ENCODE peak calls at places on chromosomes 4 and X, in seven cellular contexts. V is transverse colon, N is HCT116, D is right lobe of liver, S is MM.1S, L is hepatocyte, X is mesenchymal stem cell. Y is an unnamed sample.

GRCh38 chr4:108683479-108683878 is 33.1 kb downstream of the OSTC start:
- DNase-seq in D (no peak), L (peak; percentile 21), N (peak; percentile 15), S (peak; percentile 53), V (no peak), X (peak; percentile 50), Y (no peak)

GRCh38 chr4:15753786-15754185 is 24.3 kb upstream of the CD38 start:
- DNase-seq in V (no peak), D (peak; percentile 66), N (no peak), L (no peak), S (no peak), X (peak; percentile 42), Y (peak; percentile 87)

GRCh38 chr4:5925419-5926187 is 32.7 kb upstream of the CRMP1 start:
- DNase-seq in S (no peak), V (no peak), D (no peak), L (no peak), N (no peak), X (no peak), Y (no peak)

GRCh38 chrX:30800901-30801300 is 88.2 kb downstream of the TAB3 start:
- DNase-seq in N (no peak), X (no peak), D (no peak), V (no peak), S (no peak), L (no peak), Y (no peak)

GRCh38 chr4:10100734-10101216 is 15.8 kb downstream of the WDR1 start:
- DNase-seq in D (no peak), X (no peak), L (no peak), S (no peak), V (peak; percentile 42), N (no peak), Y (no peak)

GRCh38 chr4:30720656-30721352 is 635 bp downstream of the PCDH7 start:
- DNase-seq in S (no peak), N (no peak), X (peak; percentile 79), D (no peak), L (peak; percentile 52), V (peak; percentile 12), Y (peak; percentile 68)

GRCh38 chr4:123786955-123787354 is 390.4 kb downstream of the SPRY1 start:
- DNase-seq in X (peak; percentile 82), S (no peak), N (no peak), L (peak; percentile 10), D (no peak), V (peak; percentile 14), Y (peak; percentile 35)

GRCh38 chr4:134089885-134090284 is 111.7 kb downstream of the PABPC4L start:
- DNase-seq in N (no peak), D (no peak), X (no peak), S (no peak), L (peak; percentile 5), V (no peak), Y (no peak)

GRCh38 chrX:120144178-120144844 is 14.1 kb upstream of the RHOXF2 start:
- DNase-seq in X (peak; percentile 3), S (no peak), V (no peak), D (peak; percentile 68), L (no peak), N (no peak), Y (no peak)

GRCh38 chr4:24273148-24273547 is 311.2 kb downstream of the DHX15 start:
- DNase-seq in L (no peak), X (no peak), V (no peak), N (no peak), D (no peak), S (no peak), Y (no peak)

GRCh38 chrX:42992199-42992943 is 214.4 kb upstream of the PPP1R2C start:
- DNase-seq in S (no peak), V (no peak), D (no peak), X (peak; percentile 39), N (no peak), L (no peak), Y (no peak)

GRCh38 chr4:52036875-52037274 is 1.2 kb downstream of the SGCB start:
- DNase-seq in S (no peak), L (no peak), N (no peak), V (no peak), X (no peak), D (no peak), Y (no peak)

GRCh38 chr4:158033416-158033863 is 139.4 kb downstream of the GASK1B start:
- DNase-seq in S (no peak), L (peak; percentile 47), D (no peak), N (no peak), X (peak; percentile 67), V (no peak), Y (no peak)

GRCh38 chr4:114302472-114302871 is 296.1 kb upstream of the UGT8 start:
- DNase-seq in X (no peak), N (no peak), S (peak; percentile 74), D (no peak), L (no peak), V (no peak), Y (no peak)

GRCh38 chr4:70844180-70844579 is 4.5 kb upstream of the GRSF1 start:
- DNase-seq in S (no peak), L (no peak), N (no peak), X (no peak), V (no peak), D (no peak), Y (no peak)

GRCh38 chr4:104574371-104574770 is 79.7 kb upstream of the CXXC4 start:
- DNase-seq in D (no peak), L (no peak), X (no peak), S (no peak), N (no peak), V (no peak), Y (no peak)

GRCh38 chrX:48071064-48071985 is at the start of gene ZNF630:
- DNase-seq in L (peak; percentile 82), N (no peak), V (peak; percentile 85), S (peak; percentile 78), D (peak; percentile 82), X (peak; percentile 41), Y (peak; percentile 76)

GRCh38 chr4:54395013-54395527 is 166.0 kb downstream of the PDGFRA start:
- DNase-seq in X (no peak), L (no peak), D (no peak), V (no peak), S (no peak), N (no peak), Y (no peak)

GRCh38 chrX:148929686-148930085 is 429.3 kb downstream of the AFF2 start:
- DNase-seq in N (no peak), D (no peak), S (no peak), L (no peak), X (peak; percentile 2), V (no peak), Y (no peak)

GRCh38 chr4:98516441-98517323 is 141.7 kb downstream of the TSPAN5 start:
- DNase-seq in V (no peak), D (no peak), L (no peak), X (peak; percentile 55), N (no peak), S (no peak), Y (no peak)

GRCh38 chrX:1486177-1486576 is 33.5 kb upstream of the ASMTL start:
- DNase-seq in N (no peak), S (no peak), D (peak; percentile 14), X (no peak), L (no peak), V (no peak), Y (no peak)

DNA sequence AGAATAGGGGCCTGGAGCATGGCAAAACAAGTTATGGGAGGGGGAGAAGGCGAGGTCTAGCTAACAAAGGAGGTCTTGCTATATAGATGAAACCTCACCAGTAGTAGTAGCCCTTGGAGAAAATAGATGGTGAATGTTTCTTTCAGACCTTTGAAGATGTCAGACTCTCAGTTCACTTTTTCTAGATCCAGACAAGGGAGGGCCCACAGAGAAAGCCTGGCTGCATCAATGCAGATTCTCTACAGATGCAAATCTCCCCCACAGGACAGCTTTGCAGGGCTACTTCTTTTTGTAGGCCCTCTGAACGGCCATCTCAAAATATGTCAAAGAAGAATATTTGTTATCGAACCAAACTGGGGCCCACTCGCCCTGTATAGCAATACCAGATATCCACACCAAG is 159.7 kb downstream of the ANK2 start:
- DNase-seq in L (no peak), S (no peak), D (no peak), N (no peak), V (no peak), X (no peak), Y (no peak)
- H3K27ac ChIP-seq in L (no peak overlapping the region), S (no peak overlapping the region), D (no peak overlapping the region), N (no peak overlapping the region), V (no peak overlapping the region), X (no peak overlapping the region), Y (no peak overlapping the region)

DNA sequence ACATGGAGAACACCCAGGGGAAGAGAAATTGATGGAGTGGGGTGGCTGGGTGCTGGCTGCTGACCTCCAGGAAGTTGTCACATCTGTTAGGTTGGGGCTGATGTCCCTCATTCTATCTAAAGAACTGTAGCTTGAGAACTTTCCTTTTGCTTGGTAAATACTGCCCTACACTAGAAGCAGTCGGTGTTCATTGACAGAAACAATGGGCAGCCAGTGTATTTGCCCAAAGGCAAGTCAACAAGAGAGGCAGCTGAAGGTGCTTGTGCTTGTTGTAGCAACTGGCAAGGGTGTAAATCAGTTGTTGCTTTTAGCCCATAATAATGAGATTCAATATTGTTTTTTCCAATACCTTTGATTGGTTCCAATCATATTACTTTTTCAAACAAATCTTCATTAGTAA is 956 bp downstream of the TMEM154 start:
- DNase-seq in N (no peak), X (peak; percentile 13), V (no peak), L (no peak), D (no peak), S (no peak), Y (no peak)
- H3K4me1 ChIP-seq in N (no peaks in the 10 kb centered on the region), X (peaks cover 7% of the 10 kb centered on the region), V (peaks cover 9% of the 10 kb centered on the region), L (no peaks in the 10 kb centered on the region), D (no peaks in the 10 kb centered on the region), S (peaks cover 21% of the 10 kb centered on the region), Y (peaks cover 3% of the 10 kb centered on the region)

DNA sequence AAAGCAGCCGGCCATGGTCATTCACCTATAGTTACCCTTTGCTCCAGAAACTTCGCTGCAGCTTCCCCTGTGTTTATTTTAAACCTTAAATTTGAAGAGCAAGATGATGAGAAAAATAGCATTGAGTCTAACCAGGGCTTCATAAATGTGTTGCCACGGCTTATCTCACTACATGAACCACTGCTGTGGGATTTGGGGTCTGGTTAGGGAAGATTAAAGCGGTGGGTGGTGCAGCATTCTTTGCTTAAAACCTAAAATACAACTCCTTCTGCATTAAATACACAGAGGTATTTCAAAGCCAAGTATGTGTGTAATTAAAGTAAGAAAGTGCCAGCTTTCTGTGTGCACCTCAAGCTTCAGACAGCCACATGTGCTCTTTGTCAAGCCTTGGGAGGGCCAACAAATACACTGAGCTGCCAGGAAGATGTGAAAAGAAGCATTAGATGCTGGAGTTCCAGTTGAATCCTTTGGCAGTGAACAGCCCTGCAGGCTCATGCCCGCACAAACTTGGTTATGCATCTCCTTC is 128.0 kb downstream of the CPE start:
- DNase-seq in X (peak; percentile 41), V (no peak), D (no peak), S (no peak), L (no peak), N (no peak), Y (no peak)
- H3K27ac ChIP-seq in X (no peak overlapping the region), V (no peak overlapping the region), D (no peak overlapping the region), S (no peak overlapping the region), L (peak overlapping the region; percentile 10), N (no peak overlapping the region), Y (no peak overlapping the region)

GRCh38 chr4:4868506-4869379 is 9.3 kb downstream of the MSX1 start:
- DNase-seq in N (no peak), S (no peak), L (no peak), V (no peak), X (no peak), D (no peak), Y (no peak)
- H3K4me1 ChIP-seq in N (no peaks in the 10 kb centered on the region), S (no peaks in the 10 kb centered on the region), L (peaks cover 19% of the 10 kb centered on the region), V (peaks cover 19% of the 10 kb centered on the region), X (peaks cover 24% of the 10 kb centered on the region), D (no peaks in the 10 kb centered on the region), Y (peaks cover 10% of the 10 kb centered on the region)

Y was measured in heart left ventricle.